ENCODE peak calls at places on chromosomes 16 and 17, in seven cellular contexts. C, L, I, Y, F, T and G are unnamed samples.

GRCh38 chr17:49775546-49776260 is 11.8 kb upstream of the FAM117A start:
- DNase-seq in I (no peak), T (peak), F (no peak), Y (no peak), C (no peak), L (no peak), G (no peak)

GRCh38 chr16:86942469-86943175 is 364.3 kb downstream of the FOXL1 start:
- DNase-seq in C (no peak), F (no peak), I (no peak), T (no peak), L (no peak), Y (no peak), G (no peak)

GRCh38 chr16:81315271-81316175 is 761 bp downstream of the GAN start:
- DNase-seq in I (peak), T (peak), L (peak), C (no peak), Y (peak), F (no peak), G (peak)

GRCh38 chr16:77324727-77325126 is 110.1 kb downstream of the ADAMTS18 start:
- DNase-seq in C (no peak), I (no peak), F (no peak), Y (no peak), T (no peak), L (no peak), G (no peak)

GRCh38 chr17:34850023-34850422 is 111.2 kb downstream of the CCT6B start:
- DNase-seq in Y (no peak), F (no peak), L (no peak), I (no peak), C (no peak), T (no peak), G (no peak)

GRCh38 chr17:48647103-48647963 is 21.2 kb upstream of the HOXB9 start:
- DNase-seq in T (no peak), C (no peak), Y (no peak), L (peak), F (no peak), I (peak), G (no peak)

GRCh38 chr17:8357910-8358309 is 18.3 kb downstream of the ODF4 start:
- DNase-seq in F (no peak), I (no peak), L (no peak), T (no peak), C (no peak), Y (no peak), G (no peak)

GRCh38 chr17:39872700-39873099 is 4.7 kb downstream of the ZPBP2 start:
- DNase-seq in T (peak), I (no peak), Y (no peak), L (no peak), F (no peak), C (no peak), G (no peak)

GRCh38 chr16:19645557-19645981 is 72.5 kb downstream of the KNOP1 start:
- DNase-seq in I (no peak), F (no peak), T (no peak), L (no peak), C (no peak), Y (no peak), G (no peak)

GRCh38 chr17:78839762-78840529 is 668 bp downstream of the USP36 start:
- DNase-seq in L (peak), F (no peak), Y (peak), T (peak), C (no peak), I (no peak), G (peak)

GRCh38 chr17:41962768-41963434 is 3.7 kb upstream of the CNP start:
- DNase-seq in C (no peak), L (peak), Y (peak), T (peak), I (peak), F (peak), G (peak)

GRCh38 chr16:4375717-4376116 is 4.1 kb downstream of the VASN start:
- DNase-seq in L (no peak), Y (no peak), C (no peak), T (no peak), F (no peak), I (no peak), G (no peak)

GRCh38 chr16:59758848-59759247 is 1024.7 kb upstream of the GOT2 start:
- DNase-seq in I (no peak), T (no peak), L (no peak), F (no peak), C (no peak), Y (no peak), G (no peak)

GRCh38 chr17:19672009-19672837 is 23.7 kb downstream of the ALDH3A2 start:
- DNase-seq in C (no peak), Y (no peak), L (no peak), F (no peak), T (peak), I (no peak), G (no peak)

GRCh38 chr17:48577946-48578615 is at the start of gene HOXB4:
- DNase-seq in F (no peak), Y (peak), L (no peak), C (peak), T (no peak), I (peak), G (peak)

GRCh38 chr16:54817432-54817831 is 113.2 kb upstream of the IRX5 start:
- DNase-seq in F (no peak), L (peak), T (peak), Y (no peak), I (peak), C (no peak), G (no peak)

GRCh38 chr16:57229079-57229478 is 16.0 kb upstream of the ARL2BP start:
- DNase-seq in Y (no peak), L (no peak), I (no peak), F (no peak), C (no peak), T (no peak), G (no peak)

GRCh38 chr17:57911834-57912673 is 43.2 kb downstream of the CUEDC1 start:
- DNase-seq in C (no peak), Y (no peak), I (no peak), T (peak), L (no peak), F (no peak), G (no peak)

GRCh38 chr17:44848257-44848795 is 643 bp downstream of the HIGD1B start:
- DNase-seq in I (no peak), C (no peak), F (no peak), L (no peak), Y (no peak), T (no peak), G (no peak)

GRCh38 chr17:6392609-6393367 is 42.1 kb downstream of the AIPL1 start:
- DNase-seq in C (no peak), T (peak), I (no peak), Y (no peak), L (no peak), F (no peak), G (no peak)

GRCh38 chr17:4599505-4600281 is 15.4 kb downstream of the SMTNL2 start:
- DNase-seq in I (peak), Y (no peak), C (no peak), L (peak), T (peak), F (peak), G (no peak)

GRCh38 chr17:61562287-61562686 is 28.7 kb downstream of the NACA2 start:
- DNase-seq in F (no peak), L (no peak), C (no peak), T (no peak), I (no peak), Y (no peak), G (no peak)

GRCh38 chr17:6279659-6280058 is 155.3 kb downstream of the AIPL1 start:
- DNase-seq in I (no peak), Y (no peak), L (no peak), C (no peak), T (peak), F (peak), G (no peak)

GRCh38 chr17:6471531-6472465 is 27.5 kb downstream of the PIMREG start:
- DNase-seq in I (peak), F (no peak), Y (no peak), L (no peak), T (no peak), C (no peak), G (no peak)

GRCh38 chr16:81593481-81593880 is 148.9 kb downstream of the CMIP start:
- DNase-seq in C (no peak), F (no peak), Y (no peak), T (no peak), I (no peak), L (no peak), G (no peak)

GRCh38 chr17:42284566-42284965 is 3.7 kb upstream of the STAT5A start:
- DNase-seq in L (no peak), T (no peak), F (no peak), Y (no peak), I (no peak), C (no peak), G (no peak)

DNA sequence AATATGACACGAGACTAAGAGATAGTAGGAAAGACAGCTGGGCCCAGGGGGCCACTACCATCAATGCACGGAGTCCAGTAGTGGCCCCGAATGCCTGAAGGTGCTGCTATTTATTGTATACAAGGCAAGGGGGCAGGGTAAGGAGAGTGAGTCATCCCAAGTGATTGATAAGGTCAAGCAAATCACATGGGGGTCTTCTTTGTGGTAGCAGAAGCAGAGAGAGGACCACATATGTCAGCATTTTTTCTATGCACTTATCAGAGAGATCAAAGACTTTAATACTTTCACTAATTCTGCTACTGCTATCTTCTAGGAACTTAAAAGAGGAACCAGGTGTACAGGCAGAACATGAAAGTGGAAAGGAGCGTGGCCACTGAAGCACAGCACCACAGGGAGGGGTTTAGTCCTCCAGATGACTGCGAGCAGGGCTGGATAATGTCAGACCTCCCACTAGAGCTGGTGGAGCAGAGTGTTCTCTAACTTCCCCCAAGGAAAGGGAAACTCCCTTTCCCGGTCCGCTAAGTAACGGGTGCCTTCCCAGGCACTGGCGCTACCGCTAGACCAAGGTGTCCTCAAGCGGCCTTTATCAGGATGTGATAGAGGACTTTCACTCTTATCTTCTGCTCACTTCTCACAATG is 26.4 kb upstream of the ARL4D start:
- DNase-seq in I (no peak), T (no peak), F (no peak), C (peak), L (no peak), Y (no peak), G (no peak)
- TF ChIP-seq POLR2AphosphoS5 in I (no peak), T (no peak), F (no peak), C (no peak), L (no peak), Y (no peak), G (no peak)

DNA sequence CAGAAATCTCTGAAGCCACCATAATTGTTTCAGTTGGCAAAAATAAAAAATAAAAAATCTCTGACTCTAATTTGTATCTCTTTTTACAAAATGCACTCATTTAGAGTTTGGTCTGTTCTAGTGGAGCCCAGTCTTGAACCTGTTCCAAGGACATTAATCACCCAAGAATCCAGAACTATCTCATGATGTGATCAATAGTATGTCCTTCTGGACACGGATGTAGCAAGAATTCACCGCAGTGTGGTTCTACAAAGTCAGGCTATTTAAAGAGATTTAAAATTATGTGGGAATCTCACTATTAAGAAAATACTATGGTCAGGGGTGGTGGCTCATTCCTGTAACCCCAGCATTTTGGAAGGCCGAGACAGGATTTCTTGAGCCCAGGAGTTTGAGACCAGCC is 21.8 kb upstream of the ANKFN1 start:
- DNase-seq in T (no peak), Y (no peak), I (no peak), C (no peak), F (no peak), L (no peak), G (no peak)
- TF ChIP-seq TAF1 in T (no peak), Y (no peak), I (no peak), C (no peak), F (no peak), L (no peak), G (no peak)

GRCh38 chr17:692116-692515 is 22.5 kb downstream of the VPS53 start:
- DNase-seq in I (no peak), C (no peak), T (no peak), Y (no peak), L (no peak), F (no peak), G (no peak)

GRCh38 chr17:691423-691822 is 23.2 kb downstream of the VPS53 start:
- DNase-seq in Y (no peak), F (no peak), T (no peak), I (no peak), C (no peak), L (no peak), G (no peak)

GRCh38 chr17:696412-696811 is 18.2 kb downstream of the VPS53 start:
- DNase-seq in I (no peak), L (peak), Y (no peak), T (no peak), C (no peak), F (no peak), G (no peak)

GRCh38 chr17:697682-698081 is 17.0 kb downstream of the VPS53 start:
- DNase-seq in F (no peak), I (no peak), C (no peak), T (no peak), L (peak), Y (no peak), G (no peak)

DNA sequence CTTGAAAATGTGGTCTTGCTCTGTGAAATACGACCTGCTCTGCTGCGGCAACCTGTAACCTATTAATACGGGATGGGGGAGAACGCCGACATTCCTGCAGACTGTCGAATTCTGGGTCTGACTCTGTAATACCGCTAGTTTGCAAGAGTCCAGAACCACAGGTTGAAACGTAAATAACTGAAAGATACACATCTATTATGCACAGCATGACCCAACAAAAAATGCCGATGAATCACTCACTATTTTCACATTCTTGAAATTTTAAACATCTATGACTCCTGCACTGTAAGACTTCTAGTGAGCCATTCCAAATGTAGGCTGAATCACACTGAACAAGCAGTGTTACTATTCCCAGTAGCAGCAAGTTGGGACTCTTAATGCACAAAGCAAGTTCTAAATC is 20.4 kb downstream of the VPS53 start:
- DNase-seq in T (no peak), Y (no peak), F (no peak), L (no peak), I (no peak), C (no peak), G (no peak)
- TF ChIP-seq POLR2AphosphoS5 in T (no peak), Y (no peak), F (no peak), L (peak), I (no peak), C (no peak), G (no peak)

GRCh38 chr17:77833769-77834168 is 124.7 kb upstream of the TNRC6C start:
- DNase-seq in T (no peak), I (no peak), Y (no peak), L (no peak), F (no peak), C (peak), G (no peak)

GRCh38 chr17:77829871-77830799 is 128.4 kb upstream of the TNRC6C start:
- DNase-seq in C (no peak), I (peak), T (no peak), L (peak), Y (no peak), F (no peak), G (no peak)

GRCh38 chr17:77832180-77832560 is 126.3 kb upstream of the TNRC6C start:
- DNase-seq in I (no peak), Y (no peak), C (no peak), L (no peak), F (no peak), T (no peak), G (no peak)

GRCh38 chr17:77830816-77831490 is 127.5 kb upstream of the TNRC6C start:
- DNase-seq in T (no peak), L (no peak), F (no peak), C (no peak), Y (no peak), I (no peak), G (no peak)

GRCh38 chr17:77831497-77832179 is 126.9 kb upstream of the TNRC6C start:
- DNase-seq in C (no peak), I (no peak), T (no peak), L (peak), Y (no peak), F (no peak), G (no peak)
- TF ChIP-seq TAF1 in C (no peak), I (no peak), T (no peak), L (no peak), Y (no peak), F (no peak), G (no peak)